ENCODE peak calls at places on chromosomes 3 and 15, in six cellular contexts. B is pancreas, G is coronary artery, N is fibroblast of lung, O is adrenal gland, J is PC-9. R is an unnamed sample.

GRCh38 chr3:149473314-149473990 is 1.0 kb upstream of the TM4SF4 start:
- DNase-seq in B (peak; percentile 80), N (peak; percentile 74), O (peak; percentile 47), G (peak; percentile 80), J (peak; percentile 88), R (no peak)

GRCh38 chr3:27910456-27910855 is 188.3 kb upstream of the EOMES start:
- DNase-seq in O (no peak), G (no peak), J (no peak), B (no peak), N (no peak), R (no peak)

GRCh38 chr15:58457466-58457965 is 25.7 kb downstream of the LIPC start:
- DNase-seq in J (peak; percentile 26), G (no peak), B (no peak), O (no peak), N (peak; percentile 80), R (no peak)

GRCh38 chr3:134640872-134641470 is 9.9 kb downstream of the KY start:
- DNase-seq in N (peak; percentile 42), G (peak; percentile 26), B (no peak), J (no peak), O (no peak), R (no peak)

GRCh38 chr3:138097192-138097829 is 18.1 kb downstream of the DZIP1L start:
- DNase-seq in N (no peak), G (no peak), J (no peak), B (no peak), O (no peak), R (no peak)

GRCh38 chr3:194042947-194043346 is 93.0 kb upstream of the HES1 start:
- DNase-seq in O (no peak), J (no peak), B (no peak), N (peak; percentile 18), G (no peak), R (no peak)

GRCh38 chr15:64706011-64706911 is 69.1 kb downstream of the RBPMS2 start:
- DNase-seq in N (no peak), G (no peak), B (no peak), O (no peak), J (no peak), R (no peak)

GRCh38 chr15:86743283-86743903 is 663.7 kb downstream of the AGBL1 start:
- DNase-seq in O (no peak), J (peak; percentile 2), G (no peak), N (no peak), B (peak; percentile 28), R (no peak)

GRCh38 chr3:177705976-177706866 is 508.9 kb upstream of the TBL1XR1 start:
- DNase-seq in O (peak; percentile 47), G (no peak), J (no peak), B (no peak), N (peak; percentile 3), R (no peak)

GRCh38 chr3:58358092-58358491 is 25.4 kb downstream of the PXK start:
- DNase-seq in J (no peak), O (no peak), B (no peak), N (no peak), G (no peak), R (no peak)

GRCh38 chr3:127762787-127763105 is 59.6 kb downstream of the MGLL start:
- DNase-seq in B (no peak), N (no peak), J (no peak), G (no peak), O (no peak), R (no peak)

GRCh38 chr3:45730409-45731154 is 41.4 kb downstream of the SACM1L start:
- DNase-seq in G (no peak), B (no peak), J (no peak), N (no peak), O (no peak), R (no peak)

GRCh38 chr3:11434017-11434526 is 161.9 kb downstream of the ATG7 start:
- DNase-seq in N (peak; percentile 78), J (no peak), G (peak; percentile 77), O (peak; percentile 61), B (peak; percentile 15), R (no peak)

GRCh38 chr3:71454513-71455423 is 128.8 kb downstream of the FOXP1 start:
- DNase-seq in N (no peak), J (no peak), B (no peak), O (no peak), G (no peak), R (peak; percentile 39)

GRCh38 chr3:22795917-22796316 is 407.2 kb upstream of the UBE2E2 start:
- DNase-seq in G (no peak), O (no peak), B (no peak), J (no peak), N (no peak), R (no peak)

GRCh38 chr15:26126819-26127387 is 263.8 kb upstream of the ATP10A start:
- DNase-seq in B (no peak), O (no peak), N (no peak), G (no peak), J (no peak), R (peak; percentile 62)

GRCh38 chr3:150922611-150923010 is 17.4 kb upstream of the MINDY4B start:
- DNase-seq in B (no peak), N (no peak), J (no peak), O (no peak), G (no peak), R (no peak)

GRCh38 chr3:172044833-172045585 is 5.6 kb downstream of the FNDC3B start:
- DNase-seq in J (no peak), G (no peak), B (no peak), N (no peak), O (no peak), R (no peak)

GRCh38 chr15:97504031-97504430 is 456.5 kb upstream of the ARRDC4 start:
- DNase-seq in O (no peak), J (no peak), N (peak; percentile 92), B (no peak), G (no peak), R (no peak)

GRCh38 chr15:99097441-99098410 is 7.2 kb upstream of the SYNM start:
- DNase-seq in J (no peak), O (no peak), B (no peak), N (no peak), G (no peak), R (no peak)

GRCh38 chr15:78364233-78364632 is 24.1 kb downstream of the CRABP1 start:
- DNase-seq in J (no peak), B (no peak), O (no peak), G (no peak), N (peak; percentile 4), R (no peak)

GRCh38 chr3:89172150-89172549 is 64.7 kb downstream of the EPHA3 start:
- DNase-seq in J (no peak), O (no peak), N (no peak), G (no peak), B (no peak), R (no peak)

GRCh38 chr3:66376568-66376967 is 124.3 kb downstream of the LRIG1 start:
- DNase-seq in B (peak; percentile 77), G (no peak), O (peak; percentile 56), J (no peak), N (peak; percentile 95), R (peak; percentile 84)

GRCh38 chr15:82999426-82999825 is 12.0 kb downstream of the C15orf40 start:
- DNase-seq in N (no peak), O (no peak), J (no peak), G (no peak), B (no peak), R (no peak)

GRCh38 chr3:182686033-182686886 is 107.0 kb upstream of the ATP11B start:
- DNase-seq in G (no peak), B (no peak), O (no peak), N (no peak), J (no peak), R (no peak)

GRCh38 chr3:182683335-182684257 is 109.7 kb upstream of the ATP11B start:
- DNase-seq in B (peak; percentile 76), G (no peak), O (peak; percentile 59), N (peak; percentile 75), J (peak; percentile 81), R (no peak)

GRCh38 chr3:182682263-182683229 is 110.8 kb upstream of the ATP11B start:
- DNase-seq in O (no peak), J (peak; percentile 57), G (no peak), B (peak; percentile 15), N (peak; percentile 29), R (no peak)
- H3K4me3 ChIP-seq in O (no peak overlapping the region), J (peak overlapping the region; percentile 74), G (peak overlapping the region; percentile 76), B (peak overlapping the region; percentile 29), N (peak overlapping the region; percentile 54), R (peak overlapping the region; percentile 54)

DNA sequence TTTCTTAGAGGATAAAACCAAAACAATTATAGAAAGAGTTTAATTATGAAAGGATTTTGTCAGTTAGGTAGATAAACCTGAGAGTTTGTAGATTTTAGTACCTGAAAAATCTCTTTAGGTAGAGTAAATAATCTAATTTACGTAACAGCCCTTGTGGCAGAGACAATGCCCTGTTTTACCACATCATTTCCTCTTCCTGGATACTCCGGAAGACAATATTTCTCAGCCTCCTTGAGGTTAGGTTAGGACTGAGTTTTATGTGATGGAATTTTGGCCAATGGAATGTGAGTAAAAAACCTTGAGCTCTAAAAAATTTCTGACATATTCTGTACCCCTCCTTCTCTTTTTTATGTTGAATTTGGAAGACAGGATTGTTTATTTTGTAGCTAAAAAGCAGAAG is 50.7 kb upstream of the TPRG1 start:
- DNase-seq in J (no peak), O (no peak), N (no peak), G (no peak), B (no peak), R (no peak)
- H3K27ac ChIP-seq in J (no peak overlapping the region), O (no peak overlapping the region), N (no peak overlapping the region), G (no peak overlapping the region), B (no peak overlapping the region), R (no peak overlapping the region)

GRCh38 chr3:121976727-121977126 is 45.3 kb downstream of the ILDR1 start:
- DNase-seq in G (no peak), O (no peak), J (no peak), B (no peak), N (no peak), R (no peak)

GRCh38 chr3:121974601-121975111 is 47.4 kb downstream of the ILDR1 start:
- DNase-seq in B (no peak), O (no peak), J (no peak), G (no peak), N (no peak), R (no peak)

GRCh38 chr3:121979246-121979645 is 42.8 kb downstream of the ILDR1 start:
- DNase-seq in O (no peak), N (no peak), B (no peak), J (no peak), G (no peak), R (no peak)

GRCh38 chr3:121979734-121980449 is 42.2 kb downstream of the ILDR1 start:
- DNase-seq in B (no peak), J (no peak), O (no peak), N (no peak), G (no peak), R (no peak)

DNA sequence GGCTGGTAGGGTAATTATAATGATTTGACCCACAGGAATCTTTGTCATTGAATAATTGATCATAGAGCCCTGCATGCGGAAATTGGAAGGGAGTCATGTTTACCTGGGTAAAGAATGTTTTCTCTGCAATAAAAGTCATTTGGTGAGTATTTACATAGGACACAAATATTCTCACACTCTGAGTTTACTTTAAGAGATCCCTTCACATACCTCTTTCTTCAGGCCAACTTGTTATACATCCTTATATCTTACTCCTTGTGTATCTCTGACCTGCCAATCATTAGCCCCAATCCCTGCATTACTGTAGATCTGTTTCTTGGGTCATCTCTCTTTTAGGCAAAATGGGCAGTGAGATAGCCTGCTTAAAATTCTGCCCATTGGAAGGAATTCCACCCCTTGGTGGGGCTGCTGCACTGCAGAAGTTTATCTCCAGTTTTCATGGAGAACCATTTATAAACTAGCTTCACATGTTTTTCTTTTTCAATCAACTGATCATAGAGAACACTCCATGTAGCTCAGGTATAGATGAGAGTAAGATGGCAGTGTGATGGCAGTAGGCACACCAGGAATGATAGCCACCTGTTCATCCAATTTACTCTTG is 46.2 kb downstream of the ILDR1 start:
- DNase-seq in N (no peak), B (no peak), G (no peak), J (no peak), O (no peak), R (no peak)
- TF ChIP-seq CTCF in N (no peak), B (no peak), G (no peak), J (no peak), O (no peak), R (no peak)

GRCh38 chr15:101489633-101490407 is at the start of gene PCSK6:
- DNase-seq in G (peak; percentile 47), O (no peak), N (no peak), B (peak; percentile 34), J (peak; percentile 59), R (no peak)
- H3K4me3 ChIP-seq in G (peak within 1 kb of the TSS; percentile 69), O (no peak within 1 kb of the TSS), N (no peak within 1 kb of the TSS), B (peak within 1 kb of the TSS; percentile 7), J (peak within 1 kb of the TSS; percentile 72), R (peak within 1 kb of the TSS; percentile 52)

R was measured in esophagus muscularis mucosa.